ENCODE peak calls at places on chromosome 11, in six cellular contexts. H, M, W, J, U and G are unnamed samples.

GRCh38 chr11:46285594-46286033 is 8.2 kb downstream of the CREB3L1 start:
- DNase-seq in H (peak), M (no peak), W (no peak), J (no peak), U (no peak), G (no peak)

GRCh38 chr11:36095716-36096115 is 151.9 kb downstream of the LDLRAD3 start:
- DNase-seq in H (no peak), M (no peak), W (no peak), J (no peak), U (no peak), G (no peak)

GRCh38 chr11:61417670-61418069 is 12.1 kb downstream of the CPSF7 start:
- DNase-seq in H (no peak), M (no peak), W (no peak), J (no peak), U (no peak), G (no peak)

GRCh38 chr11:12376259-12376971 is 956 bp upstream of the PARVA start:
- DNase-seq in H (peak), M (peak), W (no peak), J (no peak), U (no peak), G (peak)

GRCh38 chr11:1782026-1782696 is 18.4 kb upstream of the CTSD start:
- DNase-seq in H (no peak), M (no peak), W (no peak), J (no peak), U (peak), G (no peak)

GRCh38 chr11:10539339-10539738 is 1.6 kb downstream of the RNF141 start:
- DNase-seq in H (no peak), M (no peak), W (no peak), J (no peak), U (no peak), G (peak)

GRCh38 chr11:65310756-65311155 is 3.9 kb upstream of the CDC42EP2 start:
- DNase-seq in H (no peak), M (no peak), W (no peak), J (no peak), U (peak), G (peak)

GRCh38 chr11:3954448-3955298 is 99.2 kb downstream of the STIM1 start:
- DNase-seq in H (no peak), M (no peak), W (no peak), J (no peak), U (no peak), G (no peak)

GRCh38 chr11:9269492-9270030 is 4.4 kb upstream of the DENND5A start:
- DNase-seq in H (no peak), M (no peak), W (no peak), J (no peak), U (no peak), G (no peak)

GRCh38 chr11:116418388-116419041 is 354.3 kb downstream of the BUD13 start:
- DNase-seq in H (no peak), M (no peak), W (no peak), J (no peak), U (no peak), G (no peak)

GRCh38 chr11:106706355-106706754 is 311.9 kb downstream of the GUCY1A2 start:
- DNase-seq in H (no peak), M (no peak), W (no peak), J (no peak), U (no peak), G (peak)

GRCh38 chr11:2376751-2377451 is at the start of gene CD81:
- DNase-seq in H (no peak), M (peak), W (peak), J (peak), U (peak), G (peak)

GRCh38 chr11:126185200-126186030 is 26.0 kb downstream of the RPUSD4 start:
- DNase-seq in H (no peak), M (no peak), W (no peak), J (no peak), U (no peak), G (no peak)

GRCh38 chr11:33234397-33235168 is 22.6 kb upstream of the HIPK3 start:
- DNase-seq in H (no peak), M (no peak), W (no peak), J (no peak), U (no peak), G (peak)

GRCh38 chr11:14873632-14874031 is 18.4 kb downstream of the CYP2R1 start:
- DNase-seq in H (no peak), M (no peak), W (no peak), J (no peak), U (no peak), G (no peak)

GRCh38 chr11:111565111-111565720 is 24.7 kb downstream of the LAYN start:
- DNase-seq in H (peak), M (peak), W (peak), J (peak), U (peak), G (peak)

GRCh38 chr11:98568011-98568410 is 452.7 kb upstream of the CNTN5 start:
- DNase-seq in H (no peak), M (no peak), W (no peak), J (no peak), U (no peak), G (peak)

GRCh38 chr11:75223954-75224643 is 16.5 kb upstream of the TPBGL start:
- DNase-seq in H (no peak), M (no peak), W (no peak), J (no peak), U (no peak), G (peak)

GRCh38 chr11:38553033-38553432 is 1955.0 kb upstream of the RAG2 start:
- DNase-seq in H (no peak), M (no peak), W (no peak), J (no peak), U (no peak), G (no peak)

GRCh38 chr11:60915250-60915914 is 1.4 kb downstream of the TMEM109 start:
- DNase-seq in H (peak), M (peak), W (peak), J (no peak), U (peak), G (peak)

GRCh38 chr11:19344661-19345518 is 104.1 kb upstream of the E2F8 start:
- DNase-seq in H (peak), M (no peak), W (no peak), J (peak), U (peak), G (peak)

GRCh38 chr11:132312161-132312560 is 941.7 kb downstream of the NTM start:
- DNase-seq in H (no peak), M (no peak), W (no peak), J (no peak), U (no peak), G (peak)

GRCh38 chr11:85595285-85595884 is 31.8 kb downstream of the DLG2 start:
- DNase-seq in H (no peak), M (no peak), W (no peak), J (no peak), U (no peak), G (peak)

GRCh38 chr11:57303990-57304579 is 20.7 kb downstream of the TNKS1BP1 start:
- DNase-seq in H (peak), M (no peak), W (no peak), J (no peak), U (no peak), G (peak)